ENCODE peak calls at places on chromosomes 11 and 22, in seven cellular contexts. O is caudate nucleus, B is IMR-90, K is NCI-H1436, F is NCI-H1694, T is EH, G is HCT116. A is an unnamed sample.

GRCh38 chr11:122979815-122980656 is 1.6 kb downstream of the BSX start:
- DNase-seq in O (no peak), B (no peak), K (no peak), F (no peak), T (no peak), G (no peak), A (no peak)

GRCh38 chr11:3181722-3182461 is 16.8 kb upstream of the OSBPL5 start:
- DNase-seq in O (no peak), B (no peak), K (no peak), F (no peak), T (no peak), G (no peak), A (no peak)

GRCh38 chr22:46465793-46466192 is 71.6 kb downstream of the CELSR1 start:
- DNase-seq in O (no peak), B (no peak), K (no peak), F (no peak), T (no peak), G (no peak), A (no peak)

GRCh38 chr11:117992136-117992535 is 5.9 kb downstream of the IL10RA start:
- DNase-seq in O (no peak), B (no peak), K (no peak), F (no peak), T (no peak), G (no peak), A (no peak)

GRCh38 chr11:26093206-26093605 is 238.7 kb upstream of the ANO3 start:
- DNase-seq in O (no peak), B (no peak), K (no peak), F (no peak), T (no peak), G (no peak), A (no peak)

GRCh38 chr11:77140231-77140959 is 12.3 kb downstream of the MYO7A start:
- DNase-seq in O (no peak), B (peak), K (no peak), F (no peak), T (peak), G (no peak), A (no peak)

GRCh38 chr11:61082931-61083531 is 19.3 kb upstream of the CD5 start:
- DNase-seq in O (no peak), B (no peak), K (no peak), F (no peak), T (no peak), G (no peak), A (no peak)

GRCh38 chr11:62505784-62506145 is 40.8 kb downstream of the AHNAK start:
- DNase-seq in O (no peak), B (no peak), K (no peak), F (no peak), T (no peak), G (no peak), A (no peak)

GRCh38 chr11:130428692-130429681 is 578 bp upstream of the ADAMTS8 start:
- DNase-seq in O (no peak), B (no peak), K (no peak), F (no peak), T (no peak), G (no peak), A (no peak)

GRCh38 chr22:38953577-38954413 is 3.6 kb upstream of the APOBEC3A start:
- DNase-seq in O (no peak), B (no peak), K (no peak), F (no peak), T (peak), G (no peak), A (no peak)

GRCh38 chr22:50720301-50720845 is 17.6 kb upstream of the ACR start:
- DNase-seq in O (no peak), B (no peak), K (no peak), F (no peak), T (no peak), G (no peak), A (no peak)

GRCh38 chr22:21947040-21948014 is 5.3 kb downstream of the PPM1F start:
- DNase-seq in O (no peak), B (peak), K (no peak), F (no peak), T (peak), G (no peak), A (peak)

A was measured in astrocyte of the cerebellum.